ENCODE peak calls at places on chromosomes 16 and 17, in four cellular contexts. One of them, this sample, is unnamed.

GRCh38 chr17:73285916-73286862 is 24.5 kb upstream of the CPSF4L start:
- DNase-seq in stimulated activated CD4-positive, alpha-beta T cell treated with anti-CD3 and anti-CD28 coated beads, Interleukin-2, amount 100 ng/mL, for 48 hours: no peak
- DNase-seq in NCI-H345: no peak
- DNase-seq in Karpas-422: no peak
- DNase-seq in this sample: no peak

GRCh38 chr16:85172465-85173071 is 60.3 kb upstream of the CIBAR2 start:
- DNase-seq in stimulated activated CD4-positive, alpha-beta T cell treated with anti-CD3 and anti-CD28 coated beads, Interleukin-2, amount 100 ng/mL, for 48 hours: no peak
- DNase-seq in NCI-H345: no peak
- DNase-seq in Karpas-422: no peak
- DNase-seq in this sample: peak; percentile 63

GRCh38 chr16:30948087-30948955 is 547 bp upstream of the ORAI3 start:
- DNase-seq in stimulated activated CD4-positive, alpha-beta T cell treated with anti-CD3 and anti-CD28 coated beads, Interleukin-2, amount 100 ng/mL, for 48 hours: no peak
- DNase-seq in NCI-H345: peak; percentile 46
- DNase-seq in Karpas-422: peak; percentile 86
- DNase-seq in this sample: peak; percentile 97

GRCh38 chr16:61901689-61902088 is 134.5 kb downstream of the CDH8 start:
- DNase-seq in stimulated activated CD4-positive, alpha-beta T cell treated with anti-CD3 and anti-CD28 coated beads, Interleukin-2, amount 100 ng/mL, for 48 hours: no peak
- DNase-seq in NCI-H345: no peak
- DNase-seq in Karpas-422: no peak
- DNase-seq in this sample: no peak

GRCh38 chr17:37358098-37358829 is 17.5 kb upstream of the C17orf78 start:
- DNase-seq in stimulated activated CD4-positive, alpha-beta T cell treated with anti-CD3 and anti-CD28 coated beads, Interleukin-2, amount 100 ng/mL, for 48 hours: peak; percentile 29
- DNase-seq in NCI-H345: peak; percentile 65
- DNase-seq in Karpas-422: peak; percentile 82
- DNase-seq in this sample: peak; percentile 74

GRCh38 chr16:88692861-88693260 is 6.6 kb upstream of the SNAI3 start:
- DNase-seq in stimulated activated CD4-positive, alpha-beta T cell treated with anti-CD3 and anti-CD28 coated beads, Interleukin-2, amount 100 ng/mL, for 48 hours: no peak
- DNase-seq in NCI-H345: no peak
- DNase-seq in Karpas-422: no peak
- DNase-seq in this sample: no peak

GRCh38 chr17:59406278-59406677 is 74.8 kb downstream of the YPEL2 start:
- DNase-seq in stimulated activated CD4-positive, alpha-beta T cell treated with anti-CD3 and anti-CD28 coated beads, Interleukin-2, amount 100 ng/mL, for 48 hours: no peak
- DNase-seq in NCI-H345: no peak
- DNase-seq in Karpas-422: no peak
- DNase-seq in this sample: no peak

GRCh38 chr17:81159611-81160265 is 5.6 kb upstream of the PVALEF start:
- DNase-seq in stimulated activated CD4-positive, alpha-beta T cell treated with anti-CD3 and anti-CD28 coated beads, Interleukin-2, amount 100 ng/mL, for 48 hours: no peak
- DNase-seq in NCI-H345: no peak
- DNase-seq in Karpas-422: no peak
- DNase-seq in this sample: no peak

GRCh38 chr16:80113876-80114574 is 426.8 kb upstream of the DYNLRB2 start:
- DNase-seq in stimulated activated CD4-positive, alpha-beta T cell treated with anti-CD3 and anti-CD28 coated beads, Interleukin-2, amount 100 ng/mL, for 48 hours: no peak
- DNase-seq in NCI-H345: no peak
- DNase-seq in Karpas-422: no peak
- DNase-seq in this sample: no peak

GRCh38 chr17:12996357-12996756 is 21.5 kb downstream of the ELAC2 start:
- DNase-seq in stimulated activated CD4-positive, alpha-beta T cell treated with anti-CD3 and anti-CD28 coated beads, Interleukin-2, amount 100 ng/mL, for 48 hours: no peak
- DNase-seq in NCI-H345: no peak
- DNase-seq in Karpas-422: no peak
- DNase-seq in this sample: no peak

GRCh38 chr17:16515933-16516332 is 23.9 kb upstream of the LRRC75A start:
- DNase-seq in stimulated activated CD4-positive, alpha-beta T cell treated with anti-CD3 and anti-CD28 coated beads, Interleukin-2, amount 100 ng/mL, for 48 hours: no peak
- DNase-seq in NCI-H345: no peak
- DNase-seq in Karpas-422: no peak
- DNase-seq in this sample: no peak

GRCh38 chr17:17484451-17484899 is 7.7 kb downstream of the MED9 start:
- DNase-seq in stimulated activated CD4-positive, alpha-beta T cell treated with anti-CD3 and anti-CD28 coated beads, Interleukin-2, amount 100 ng/mL, for 48 hours: peak; percentile 48
- DNase-seq in NCI-H345: no peak
- DNase-seq in Karpas-422: no peak
- DNase-seq in this sample: no peak

GRCh38 chr17:51650202-51650601 is 389.9 kb downstream of the UTP18 start:
- DNase-seq in stimulated activated CD4-positive, alpha-beta T cell treated with anti-CD3 and anti-CD28 coated beads, Interleukin-2, amount 100 ng/mL, for 48 hours: no peak
- DNase-seq in NCI-H345: no peak
- DNase-seq in Karpas-422: no peak
- DNase-seq in this sample: no peak

GRCh38 chr17:59859444-59860025 is 33.2 kb downstream of the TUBD1 start:
- DNase-seq in stimulated activated CD4-positive, alpha-beta T cell treated with anti-CD3 and anti-CD28 coated beads, Interleukin-2, amount 100 ng/mL, for 48 hours: no peak
- DNase-seq in NCI-H345: no peak
- DNase-seq in Karpas-422: peak; percentile 74
- DNase-seq in this sample: peak; percentile 64

GRCh38 chr17:44933824-44934744 is 13.5 kb downstream of the KIF18B start:
- DNase-seq in stimulated activated CD4-positive, alpha-beta T cell treated with anti-CD3 and anti-CD28 coated beads, Interleukin-2, amount 100 ng/mL, for 48 hours: no peak
- DNase-seq in NCI-H345: no peak
- DNase-seq in Karpas-422: no peak
- DNase-seq in this sample: no peak

GRCh38 chr16:66081967-66082366 is 284.5 kb upstream of the CDH5 start:
- DNase-seq in stimulated activated CD4-positive, alpha-beta T cell treated with anti-CD3 and anti-CD28 coated beads, Interleukin-2, amount 100 ng/mL, for 48 hours: no peak
- DNase-seq in NCI-H345: no peak
- DNase-seq in Karpas-422: no peak
- DNase-seq in this sample: no peak

GRCh38 chr16:78284957-78285434 is 185.5 kb downstream of the WWOX start:
- DNase-seq in stimulated activated CD4-positive, alpha-beta T cell treated with anti-CD3 and anti-CD28 coated beads, Interleukin-2, amount 100 ng/mL, for 48 hours: no peak
- DNase-seq in NCI-H345: no peak
- DNase-seq in Karpas-422: no peak
- DNase-seq in this sample: no peak

GRCh38 chr17:7419833-7420610 is at the start of gene SPEM1:
- DNase-seq in stimulated activated CD4-positive, alpha-beta T cell treated with anti-CD3 and anti-CD28 coated beads, Interleukin-2, amount 100 ng/mL, for 48 hours: no peak
- DNase-seq in NCI-H345: no peak
- DNase-seq in Karpas-422: no peak
- DNase-seq in this sample: no peak

GRCh38 chr16:27238591-27238990 is 30.0 kb downstream of the NSMCE1 start:
- DNase-seq in stimulated activated CD4-positive, alpha-beta T cell treated with anti-CD3 and anti-CD28 coated beads, Interleukin-2, amount 100 ng/mL, for 48 hours: no peak
- DNase-seq in NCI-H345: no peak
- DNase-seq in Karpas-422: no peak
- DNase-seq in this sample: no peak

GRCh38 chr16:969508-970378 is 1.0 kb downstream of the LMF1 start:
- DNase-seq in stimulated activated CD4-positive, alpha-beta T cell treated with anti-CD3 and anti-CD28 coated beads, Interleukin-2, amount 100 ng/mL, for 48 hours: no peak
- DNase-seq in NCI-H345: no peak
- DNase-seq in Karpas-422: peak; percentile 43
- DNase-seq in this sample: peak; percentile 18

GRCh38 chr17:27612160-27612767 is 18.7 kb upstream of the LGALS9 start:
- DNase-seq in stimulated activated CD4-positive, alpha-beta T cell treated with anti-CD3 and anti-CD28 coated beads, Interleukin-2, amount 100 ng/mL, for 48 hours: no peak
- DNase-seq in NCI-H345: no peak
- DNase-seq in Karpas-422: no peak
- DNase-seq in this sample: no peak

GRCh38 chr16:72786606-72787005 is 261.3 kb downstream of the ZFHX3 start:
- DNase-seq in stimulated activated CD4-positive, alpha-beta T cell treated with anti-CD3 and anti-CD28 coated beads, Interleukin-2, amount 100 ng/mL, for 48 hours: no peak
- DNase-seq in NCI-H345: no peak
- DNase-seq in Karpas-422: no peak
- DNase-seq in this sample: no peak